ENCODE peak calls at places on chromosomes 3 and 15, in eight cellular contexts. P, Q, E, K, N, J, V and W are unnamed samples.

GRCh38 chr3:65713016-65713415 is 325.7 kb downstream of the MAGI1 start:
- DNase-seq in P (no peak), Q (no peak), E (no peak), K (no peak), N (no peak), J (no peak), V (peak), W (no peak)

GRCh38 chr3:135237371-135237770 is 442.3 kb downstream of the EPHB1 start:
- DNase-seq in P (no peak), Q (peak), E (no peak), K (no peak), N (no peak), J (no peak), V (no peak), W (no peak)

GRCh38 chr3:4664412-4664811 is 171.3 kb downstream of the ITPR1 start:
- DNase-seq in P (no peak), Q (no peak), E (no peak), K (no peak), N (no peak), J (no peak), V (no peak), W (no peak)

GRCh38 chr15:50257206-50257735 is 8.3 kb downstream of the HDC start:
- DNase-seq in P (no peak), Q (no peak), E (no peak), K (no peak), N (no peak), J (no peak), V (no peak), W (no peak)

GRCh38 chr15:101526021-101526420 is 36.5 kb upstream of the PCSK6 start:
- DNase-seq in P (no peak), Q (no peak), E (no peak), K (no peak), N (no peak), J (no peak), V (no peak), W (no peak)

GRCh38 chr3:187709155-187709554 is 6.8 kb upstream of the RTP2 start:
- DNase-seq in P (no peak), Q (peak), E (no peak), K (peak), N (no peak), J (no peak), V (no peak), W (no peak)

GRCh38 chr15:69725210-69725609 is 272.6 kb downstream of the RPLP1 start:
- DNase-seq in P (no peak), Q (no peak), E (no peak), K (no peak), N (no peak), J (no peak), V (no peak), W (no peak)

GRCh38 chr3:118960876-118961275 is 73.8 kb downstream of the IGSF11 start:
- DNase-seq in P (no peak), Q (peak), E (no peak), K (no peak), N (no peak), J (no peak), V (no peak), W (no peak)

GRCh38 chr3:42163622-42164244 is 72.6 kb downstream of the TRAK1 start:
- DNase-seq in P (no peak), Q (no peak), E (no peak), K (no peak), N (no peak), J (no peak), V (no peak), W (no peak)

GRCh38 chr3:120113128-120114116 is 19.2 kb upstream of the GSK3B start:
- DNase-seq in P (no peak), Q (no peak), E (peak), K (no peak), N (no peak), J (no peak), V (no peak), W (peak)

GRCh38 chr15:85794598-85795319 is at the start of gene KLHL25:
- DNase-seq in P (peak), Q (peak), E (peak), K (peak), N (peak), J (peak), V (peak), W (peak)
- TF ChIP-seq POLR2A in P (peak), Q (no peak), E (no peak), K (peak), N (peak), J (no peak), V (peak), W (peak)

DNA sequence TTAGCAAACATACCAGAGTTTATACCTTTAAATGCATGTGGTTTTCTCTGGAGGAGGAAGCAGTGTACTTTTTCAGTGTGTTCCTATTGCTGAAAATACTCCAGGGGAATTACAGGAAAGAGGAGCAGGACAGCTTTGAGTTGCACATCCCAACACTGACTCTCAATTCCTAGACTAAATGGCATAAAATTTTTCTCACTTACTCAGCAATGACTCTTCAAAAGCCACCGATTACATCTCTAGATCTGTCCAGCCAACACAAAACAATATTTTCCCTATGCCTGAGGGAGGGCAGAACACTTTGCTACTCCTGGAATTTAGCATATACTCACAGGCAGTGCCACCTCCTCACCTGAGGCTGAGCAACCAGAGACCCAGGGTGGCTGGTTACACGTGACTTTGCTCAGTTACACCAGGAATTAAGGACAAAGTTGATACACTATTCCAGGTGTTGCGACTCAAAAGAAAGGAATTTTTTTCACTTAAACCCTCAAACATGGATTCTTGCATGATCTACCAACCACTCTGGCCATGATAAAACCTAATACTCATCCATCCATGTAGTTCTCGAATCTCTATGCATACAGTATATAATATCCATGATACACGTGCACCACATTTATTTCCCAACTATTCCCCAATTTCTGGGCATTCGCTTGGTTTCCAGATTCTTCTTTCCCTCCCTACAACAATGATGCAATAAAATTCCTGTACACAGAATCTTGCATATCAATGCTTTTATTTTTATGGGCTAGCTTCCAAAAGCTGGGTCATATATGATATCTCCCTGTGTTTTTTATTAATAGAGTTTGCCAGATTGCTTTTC is 194.6 kb downstream of the THRB start:
- DNase-seq in P (no peak), Q (peak), E (no peak), K (no peak), N (no peak), J (no peak), V (no peak), W (no peak)
- TF ChIP-seq POLR2A in P (no peak), Q (no peak), E (no peak), K (no peak), N (no peak), J (no peak), V (no peak), W (no peak)

GRCh38 chr3:157148123-157148889 is 11.6 kb downstream of the CCNL1 start:
- DNase-seq in P (no peak), Q (no peak), E (no peak), K (no peak), N (no peak), J (no peak), V (no peak), W (no peak)

GRCh38 chr3:157145566-157145965 is 14.4 kb downstream of the CCNL1 start:
- DNase-seq in P (no peak), Q (no peak), E (no peak), K (no peak), N (no peak), J (no peak), V (no peak), W (no peak)

GRCh38 chr3:157149136-157149696 is 10.7 kb downstream of the CCNL1 start:
- DNase-seq in P (no peak), Q (no peak), E (no peak), K (no peak), N (no peak), J (no peak), V (no peak), W (no peak)

GRCh38 chr3:157146664-157147082 is 13.3 kb downstream of the CCNL1 start:
- DNase-seq in P (no peak), Q (no peak), E (no peak), K (no peak), N (no peak), J (no peak), V (no peak), W (no peak)

DNA sequence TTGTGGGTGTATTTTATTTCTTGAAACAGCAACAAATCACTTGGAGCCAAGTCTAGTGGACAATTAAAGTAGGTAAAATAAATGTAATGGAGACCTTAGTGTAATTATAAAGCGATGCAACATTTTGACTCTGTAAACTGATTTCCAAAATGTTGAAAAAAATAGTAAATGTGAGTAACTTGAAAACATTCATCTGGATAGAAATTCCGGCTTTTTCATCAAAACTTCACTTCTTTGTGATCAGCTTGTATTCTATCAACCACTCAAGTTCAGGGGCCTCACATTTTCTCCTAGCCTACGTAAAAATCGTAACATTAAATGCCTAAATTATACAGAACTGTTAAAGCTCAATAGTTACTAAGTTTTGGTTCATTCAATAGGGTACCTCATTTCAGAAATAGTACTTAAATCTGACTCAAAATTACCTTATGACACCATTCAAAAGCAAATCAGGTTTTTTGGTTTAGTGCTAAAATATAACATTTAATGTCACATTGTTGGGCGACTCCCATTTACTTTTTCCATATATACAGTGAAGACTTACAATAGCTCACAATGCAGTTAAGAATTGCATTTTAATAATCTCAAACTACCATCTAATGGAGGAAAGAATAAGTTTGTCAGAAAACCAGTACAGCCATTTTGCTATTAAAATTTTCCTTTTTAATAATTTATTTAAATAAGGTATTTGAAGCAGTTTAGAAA is 12.7 kb downstream of the CCNL1 start:
- DNase-seq in P (no peak), Q (no peak), E (no peak), K (no peak), N (no peak), J (no peak), V (no peak), W (no peak)
- TF ChIP-seq POLR2A in P (no peak), Q (peak), E (no peak), K (no peak), N (no peak), J (no peak), V (no peak), W (no peak)

DNA sequence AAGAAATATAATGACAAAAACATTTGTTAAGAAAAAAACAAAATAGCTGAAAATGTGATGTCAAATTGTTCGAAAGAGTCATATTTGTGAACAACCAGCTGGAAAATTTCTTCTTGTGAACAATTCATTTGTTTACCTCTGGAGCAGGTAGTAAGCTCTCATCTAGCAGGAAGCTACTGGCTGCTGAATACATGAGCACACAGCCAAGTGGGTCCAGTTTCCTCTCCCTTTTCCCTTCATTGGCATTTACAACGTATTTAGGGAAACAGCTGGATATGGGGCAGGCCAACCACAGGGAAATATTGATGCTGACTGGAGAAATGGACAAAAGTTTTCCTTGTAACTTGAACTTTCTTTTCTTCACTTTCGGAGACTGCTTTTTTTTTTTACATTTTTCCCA is 1354.7 kb upstream of the EPHA6 start:
- DNase-seq in P (peak), Q (no peak), E (no peak), K (no peak), N (no peak), J (no peak), V (no peak), W (no peak)
- TF ChIP-seq POLR2A in P (no peak), Q (no peak), E (no peak), K (no peak), N (no peak), J (no peak), V (no peak), W (no peak)

GRCh38 chr3:126728680-126729079 is 24.6 kb downstream of the CHCHD6 start:
- DNase-seq in P (no peak), Q (no peak), E (no peak), K (no peak), N (no peak), J (no peak), V (no peak), W (no peak)
- TF ChIP-seq POLR2A in P (no peak), Q (no peak), E (no peak), K (no peak), N (no peak), J (no peak), V (no peak), W (no peak)

GRCh38 chr15:90001062-90001682 is at the start of gene ZNF710:
- DNase-seq in P (peak), Q (peak), E (no peak), K (peak), N (peak), J (peak), V (peak), W (peak)
- TF ChIP-seq POLR2A in P (no peak), Q (peak), E (no peak), K (peak), N (no peak), J (peak), V (peak), W (peak)

DNA sequence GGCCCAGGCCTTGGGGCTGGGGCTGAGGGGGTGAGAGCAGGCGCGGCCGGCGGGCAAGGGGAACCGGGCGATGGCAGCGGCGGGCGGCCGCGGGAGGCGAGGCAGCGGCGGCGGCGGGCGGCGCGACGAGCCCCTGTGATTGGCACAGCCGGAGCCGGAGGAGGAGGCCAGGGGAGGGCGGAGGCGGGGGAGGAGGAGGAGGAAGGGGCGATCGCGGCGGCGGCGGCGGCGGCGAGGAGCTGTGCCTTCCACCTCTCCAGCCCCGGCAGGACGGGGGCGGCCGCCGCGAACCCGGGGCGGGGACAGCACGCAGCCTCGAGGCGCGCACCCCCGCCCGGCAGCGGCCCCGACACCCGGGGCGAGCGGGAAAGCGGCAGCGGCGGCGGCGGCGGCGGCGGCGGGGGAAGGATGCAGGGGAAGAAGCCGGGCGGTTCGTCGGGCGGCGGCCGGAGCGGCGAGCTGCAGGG is at the start of gene SLCO3A1:
- DNase-seq in P (peak), Q (peak), E (peak), K (peak), N (peak), J (peak), V (peak), W (peak)
- TF ChIP-seq POLR2A in P (no peak), Q (no peak), E (no peak), K (peak), N (no peak), J (no peak), V (no peak), W (peak)

DNA sequence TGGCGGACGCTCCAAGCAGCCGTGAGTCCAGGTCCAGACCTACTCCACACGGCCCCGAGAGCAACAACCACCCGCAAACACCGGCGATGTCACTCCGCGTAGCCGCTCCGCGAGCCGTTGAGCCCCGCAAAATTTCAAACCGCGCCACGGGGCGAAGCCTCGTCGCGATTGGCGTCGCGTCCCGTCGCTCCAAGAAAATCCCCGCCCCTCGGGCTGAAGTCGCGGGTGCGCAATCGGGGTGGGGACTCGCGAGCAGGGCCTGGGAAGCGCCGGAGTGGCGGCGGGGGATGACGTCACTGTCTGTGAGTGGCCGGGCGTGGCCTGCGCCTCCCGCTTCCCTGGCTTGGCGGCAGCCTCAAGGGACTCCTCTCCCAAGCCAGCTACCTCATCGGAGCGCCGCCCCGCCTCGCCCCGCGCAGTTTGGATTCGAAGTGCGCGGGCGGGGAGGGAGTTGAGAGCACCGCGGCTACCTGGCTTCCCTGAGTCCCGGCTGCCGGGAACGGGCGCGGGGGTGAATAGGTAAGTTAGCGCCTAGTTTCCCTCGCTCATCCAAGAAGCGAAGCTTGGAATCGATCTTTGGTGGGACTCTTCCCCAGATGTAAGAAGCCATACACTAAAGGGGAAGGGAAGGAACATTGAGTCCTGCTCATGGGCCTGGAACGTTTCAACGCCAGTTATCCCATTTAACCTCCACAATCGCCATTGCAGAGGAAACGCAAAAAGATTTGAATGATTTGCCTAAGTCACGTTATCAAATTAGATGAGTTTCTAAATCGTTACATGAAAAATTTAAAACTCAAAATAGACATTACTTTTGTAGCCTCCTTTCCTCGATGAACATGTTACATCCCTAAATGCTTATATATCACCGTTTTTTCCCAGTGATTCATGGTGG is at the start of gene PRC1:
- DNase-seq in P (peak), Q (peak), E (peak), K (peak), N (peak), J (peak), V (peak), W (peak)
- TF ChIP-seq POLR2A in P (peak), Q (peak), E (peak), K (peak), N (peak), J (peak), V (peak), W (peak)